ENCODE peak calls at places on chromosomes 12 and 14, in ten cellular contexts. X, Q, I, B, U, Z, R, E, M and V are unnamed samples.

GRCh38 chr12:56115329-56115728 is 1.1 kb upstream of the RPL41 start:
- DNase-seq in B (peak), U (peak), I (peak), R (no peak), Q (peak), Z (no peak), M (no peak), X (peak), E (peak), V (peak)

GRCh38 chr14:77148510-77149231 is 7.1 kb upstream of the ZDHHC22 start:
- DNase-seq in E (no peak), M (no peak), I (no peak), U (peak), Z (no peak), Q (no peak), R (no peak), X (peak), B (no peak), V (no peak)

GRCh38 chr12:49059385-49060232 is 985 bp downstream of the KMT2D start:
- DNase-seq in E (no peak), X (peak), M (no peak), Q (no peak), B (no peak), I (peak), R (no peak), U (peak), Z (peak), V (no peak)

GRCh38 chr12:108592033-108592909 is 5.6 kb downstream of the TMEM119 start:
- DNase-seq in Q (no peak), U (no peak), Z (no peak), E (no peak), X (no peak), M (no peak), R (no peak), B (no peak), I (no peak), V (no peak)

GRCh38 chr14:65243766-65244442 is 141.6 kb upstream of the MAX start:
- DNase-seq in U (peak), Z (no peak), I (no peak), Q (no peak), M (no peak), E (no peak), B (no peak), R (no peak), X (no peak), V (peak)

GRCh38 chr12:41264281-41264680 is 76.2 kb downstream of the PDZRN4 start:
- DNase-seq in U (peak), Z (no peak), I (no peak), E (no peak), M (no peak), X (peak), B (peak), Q (no peak), R (no peak), V (peak)

GRCh38 chr14:68099348-68100045 is 279.9 kb downstream of the RAD51B start:
- DNase-seq in B (peak), M (no peak), E (no peak), R (no peak), U (no peak), Z (no peak), I (no peak), X (no peak), Q (no peak), V (no peak)

GRCh38 chr12:27048822-27049752 is 26.7 kb downstream of the MED21 start:
- DNase-seq in R (no peak), I (no peak), U (peak), Z (no peak), X (no peak), B (peak), M (peak), Q (no peak), E (no peak), V (peak)

GRCh38 chr12:96710127-96710745 is 196.8 kb upstream of the NEDD1 start:
- DNase-seq in B (no peak), U (no peak), M (no peak), I (peak), Z (no peak), Q (no peak), E (no peak), X (peak), R (no peak), V (peak)

GRCh38 chr12:6722863-6723262 is 983 bp upstream of the COPS7A start:
- DNase-seq in E (no peak), Z (no peak), I (no peak), Q (no peak), B (no peak), X (no peak), M (no peak), U (no peak), R (no peak), V (no peak)
- H3K4me3 ChIP-seq in E (no peak), Z (no peak), I (peak), Q (no peak), B (no peak), X (peak), M (no peak), U (no peak), R (no peak), V (no peak)

DNA sequence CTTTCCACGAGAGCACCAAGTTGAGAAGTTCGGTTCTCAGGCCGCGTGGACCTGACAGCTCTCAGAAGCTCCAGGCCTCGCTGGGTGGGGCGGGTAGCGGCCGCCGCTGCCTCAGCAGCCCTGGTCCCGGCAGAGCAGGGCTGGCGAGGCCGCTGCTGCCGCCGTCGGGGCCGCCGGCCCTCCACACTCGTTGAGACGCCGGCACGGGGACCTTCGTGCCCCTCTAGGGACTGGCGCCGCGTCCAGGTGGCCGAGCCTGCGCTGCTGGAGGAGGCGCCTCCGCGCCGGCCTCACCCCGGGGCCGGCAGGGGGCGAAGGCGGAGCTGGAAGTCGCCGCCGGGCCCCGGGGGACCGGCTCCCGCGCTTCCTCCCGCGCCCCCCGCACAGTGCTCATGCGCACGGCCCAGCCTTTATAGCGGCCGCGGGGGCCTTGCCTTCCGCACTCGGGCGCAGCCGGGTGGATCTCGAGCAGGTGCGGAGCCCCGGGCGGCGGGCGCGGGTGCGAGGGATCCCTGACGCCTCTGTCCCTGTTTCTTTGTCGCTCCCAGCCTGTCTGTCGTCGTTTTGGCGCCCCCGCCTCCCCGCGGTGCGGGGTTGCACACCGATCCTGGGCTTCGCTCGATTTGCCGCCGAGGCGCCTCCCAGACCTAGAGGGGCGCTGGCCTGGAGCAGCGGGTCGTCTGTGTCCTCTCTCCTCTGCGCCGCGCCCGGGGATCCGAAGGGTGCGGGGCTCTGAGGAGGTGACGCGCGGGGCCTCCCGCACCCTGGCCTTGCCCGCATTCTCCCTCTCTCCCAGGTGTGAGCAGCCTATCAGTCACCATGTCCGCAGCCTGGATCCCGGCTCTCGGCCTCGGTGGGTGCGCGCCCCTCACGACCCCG is at the start of gene COCH:
- DNase-seq in E (peak), U (no peak), R (peak), M (no peak), Q (peak), B (no peak), Z (peak), I (peak), X (peak), V (no peak)
- TF ChIP-seq CTCF in E (peak), U (no peak), R (peak), M (no peak), Q (no peak), B (peak), Z (no peak), I (peak), X (no peak), V (peak)

GRCh38 chr14:80669416-80669815 is 272.1 kb downstream of the CEP128 start:
- DNase-seq in M (no peak), R (no peak), Z (no peak), X (no peak), U (peak), B (peak), Q (no peak), I (no peak), E (no peak), V (no peak)

GRCh38 chr14:80663541-80663940 is 278.0 kb downstream of the CEP128 start:
- DNase-seq in X (no peak), E (no peak), Z (no peak), U (no peak), I (no peak), R (no peak), M (no peak), Q (no peak), B (no peak), V (no peak)

GRCh38 chr14:80658733-80659132 is 282.8 kb downstream of the CEP128 start:
- DNase-seq in Z (no peak), R (no peak), M (no peak), U (no peak), B (no peak), I (peak), Q (no peak), E (no peak), X (no peak), V (no peak)

DNA sequence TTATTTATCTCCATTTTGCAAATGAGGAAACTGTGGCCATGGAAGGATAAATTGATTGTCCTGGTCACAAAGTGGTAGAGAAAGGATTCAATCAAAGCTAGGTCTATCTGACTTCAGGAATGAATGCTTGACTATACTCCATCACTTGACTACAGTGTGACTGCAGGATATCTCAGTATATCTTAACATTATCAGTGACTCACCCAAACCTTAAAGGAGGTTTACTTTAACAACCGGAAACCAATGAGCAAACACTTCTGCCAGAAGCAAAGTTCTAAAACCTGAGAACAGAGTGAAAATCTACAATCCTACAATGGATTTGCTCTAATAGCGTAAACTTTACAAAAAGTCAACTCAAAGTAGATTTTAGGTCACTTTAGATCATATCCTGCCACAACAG is 277.0 kb downstream of the CEP128 start:
- DNase-seq in M (no peak), E (no peak), U (peak), I (no peak), B (peak), X (no peak), Q (no peak), R (no peak), Z (no peak), V (peak)
- H3K4me3 ChIP-seq in M (no peak), E (no peak), U (no peak), I (no peak), B (no peak), X (no peak), Q (no peak), R (no peak), Z (no peak), V (no peak)

GRCh38 chr12:130819248-130819576 is 19.8 kb downstream of the STX2 start:
- DNase-seq in Q (no peak), Z (no peak), I (no peak), U (no peak), E (no peak), M (no peak), R (no peak), B (no peak), X (no peak), V (no peak)
- TF ChIP-seq CTCF in Q (no peak), Z (no peak), I (no peak), U (no peak), E (no peak), M (no peak), R (peak), B (no peak), X (no peak), V (no peak)

GRCh38 chr12:130880411-130880885 is 8.6 kb downstream of the RAN start:
- DNase-seq in I (no peak), Z (no peak), Q (no peak), X (no peak), U (no peak), E (no peak), B (no peak), M (no peak), R (no peak), V (no peak)
- H3K4me3 ChIP-seq in I (no peak), Z (no peak), Q (no peak), X (no peak), U (peak), E (no peak), B (peak), M (no peak), R (peak), V (no peak)

GRCh38 chr12:14936224-14936861 is 2.0 kb downstream of the ERP27 start:
- DNase-seq in E (peak), I (peak), M (no peak), Z (no peak), B (no peak), X (peak), Q (no peak), U (no peak), R (no peak), V (peak)
- TF ChIP-seq CTCF in E (no peak), I (peak), M (peak), Z (no peak), B (peak), X (peak), Q (no peak), U (peak), R (peak), V (peak)

GRCh38 chr14:69484444-69485113 is at the start of gene PLEKHD1:
- DNase-seq in Q (no peak), E (no peak), I (peak), B (no peak), Z (no peak), U (no peak), X (peak), R (no peak), M (no peak), V (no peak)
- H3K4me3 ChIP-seq in Q (peak), E (no peak), I (peak), B (no peak), Z (peak), U (no peak), X (peak), R (peak), M (peak), V (peak)